ENCODE peak calls at places on chromosomes 5 and 9, in ten cellular contexts. One of them, this sample, is unnamed.

GRCh38 chr9:4435197-4435596 is 55.1 kb upstream of the SLC1A1 start:
- DNase-seq in nephron progenitor cell: no peak
- DNase-seq in mucosa of descending colon: no peak
- DNase-seq in endothelial cell: no peak
- DNase-seq in astrocyte of the spinal cord: no peak
- DNase-seq in heart right ventricle: no peak
- DNase-seq in fibroblast of mammary gland: peak; percentile 81
- DNase-seq in Panc1: no peak
- DNase-seq in mesothelial cell of epicardium: no peak
- DNase-seq in HCT116: no peak
- DNase-seq in this sample: no peak

GRCh38 chr9:71509054-71509453 is 259.3 kb downstream of the CEMIP2 start:
- DNase-seq in nephron progenitor cell: no peak
- DNase-seq in mucosa of descending colon: no peak
- DNase-seq in endothelial cell: no peak
- DNase-seq in astrocyte of the spinal cord: no peak
- DNase-seq in heart right ventricle: no peak
- DNase-seq in fibroblast of mammary gland: peak; percentile 15
- DNase-seq in Panc1: no peak
- DNase-seq in mesothelial cell of epicardium: no peak
- DNase-seq in HCT116: no peak
- DNase-seq in this sample: no peak

GRCh38 chr9:21404146-21404545 is 4.8 kb upstream of the IFNA8 start:
- DNase-seq in nephron progenitor cell: no peak
- DNase-seq in mucosa of descending colon: no peak
- DNase-seq in endothelial cell: no peak
- DNase-seq in astrocyte of the spinal cord: no peak
- DNase-seq in heart right ventricle: no peak
- DNase-seq in fibroblast of mammary gland: no peak
- DNase-seq in Panc1: no peak
- DNase-seq in mesothelial cell of epicardium: no peak
- DNase-seq in HCT116: no peak
- DNase-seq in this sample: no peak

GRCh38 chr5:40082313-40082712 is 597.4 kb upstream of the PTGER4 start:
- DNase-seq in nephron progenitor cell: no peak
- DNase-seq in mucosa of descending colon: no peak
- DNase-seq in endothelial cell: no peak
- DNase-seq in astrocyte of the spinal cord: no peak
- DNase-seq in heart right ventricle: no peak
- DNase-seq in fibroblast of mammary gland: no peak
- DNase-seq in Panc1: no peak
- DNase-seq in mesothelial cell of epicardium: no peak
- DNase-seq in HCT116: no peak
- DNase-seq in this sample: no peak

GRCh38 chr5:74404574-74405310 is 235.8 kb downstream of the ENC1 start:
- DNase-seq in nephron progenitor cell: no peak
- DNase-seq in mucosa of descending colon: no peak
- DNase-seq in endothelial cell: no peak
- DNase-seq in astrocyte of the spinal cord: no peak
- DNase-seq in heart right ventricle: no peak
- DNase-seq in fibroblast of mammary gland: no peak
- DNase-seq in Panc1: no peak
- DNase-seq in mesothelial cell of epicardium: no peak
- DNase-seq in HCT116: no peak
- DNase-seq in this sample: no peak

GRCh38 chr9:131623655-131624330 is 78.5 kb downstream of the PRRT1B start:
- DNase-seq in nephron progenitor cell: no peak
- DNase-seq in mucosa of descending colon: no peak
- DNase-seq in endothelial cell: no peak
- DNase-seq in astrocyte of the spinal cord: no peak
- DNase-seq in heart right ventricle: no peak
- DNase-seq in fibroblast of mammary gland: no peak
- DNase-seq in Panc1: no peak
- DNase-seq in mesothelial cell of epicardium: no peak
- DNase-seq in HCT116: no peak
- DNase-seq in this sample: no peak

GRCh38 chr9:101029300-101030021 is 934 bp downstream of the PLPPR1 start:
- DNase-seq in nephron progenitor cell: peak; percentile 22
- DNase-seq in mucosa of descending colon: peak; percentile 31
- DNase-seq in endothelial cell: no peak
- DNase-seq in astrocyte of the spinal cord: no peak
- DNase-seq in heart right ventricle: no peak
- DNase-seq in fibroblast of mammary gland: no peak
- DNase-seq in Panc1: no peak
- DNase-seq in mesothelial cell of epicardium: no peak
- DNase-seq in HCT116: no peak
- DNase-seq in this sample: no peak

GRCh38 chr5:123098767-123099513 is 9.9 kb downstream of the PRDM6 start:
- DNase-seq in nephron progenitor cell: no peak
- DNase-seq in mucosa of descending colon: no peak
- DNase-seq in endothelial cell: no peak
- DNase-seq in astrocyte of the spinal cord: no peak
- DNase-seq in heart right ventricle: no peak
- DNase-seq in fibroblast of mammary gland: peak; percentile 48
- DNase-seq in Panc1: no peak
- DNase-seq in mesothelial cell of epicardium: no peak
- DNase-seq in HCT116: no peak
- DNase-seq in this sample: no peak

GRCh38 chr9:132846918-132847515 is 31.1 kb downstream of the AK8 start:
- DNase-seq in nephron progenitor cell: no peak
- DNase-seq in mucosa of descending colon: no peak
- DNase-seq in endothelial cell: no peak
- DNase-seq in astrocyte of the spinal cord: no peak
- DNase-seq in heart right ventricle: no peak
- DNase-seq in fibroblast of mammary gland: no peak
- DNase-seq in Panc1: no peak
- DNase-seq in mesothelial cell of epicardium: no peak
- DNase-seq in HCT116: no peak
- DNase-seq in this sample: no peak

GRCh38 chr5:154860123-154860522 is 1.7 kb downstream of the CNOT8 start:
- DNase-seq in nephron progenitor cell: no peak
- DNase-seq in mucosa of descending colon: peak; percentile 62
- DNase-seq in endothelial cell: peak; percentile 10
- DNase-seq in astrocyte of the spinal cord: no peak
- DNase-seq in heart right ventricle: no peak
- DNase-seq in fibroblast of mammary gland: peak; percentile 63
- DNase-seq in Panc1: no peak
- DNase-seq in mesothelial cell of epicardium: no peak
- DNase-seq in HCT116: no peak
- DNase-seq in this sample: no peak

GRCh38 chr5:891837-892389 is 688 bp downstream of the BRD9 start:
- DNase-seq in nephron progenitor cell: peak; percentile 28
- DNase-seq in mucosa of descending colon: no peak
- DNase-seq in endothelial cell: peak; percentile 30
- DNase-seq in astrocyte of the spinal cord: peak; percentile 16
- DNase-seq in heart right ventricle: no peak
- DNase-seq in fibroblast of mammary gland: peak; percentile 8
- DNase-seq in Panc1: no peak
- DNase-seq in mesothelial cell of epicardium: no peak
- DNase-seq in HCT116: no peak
- DNase-seq in this sample: no peak

GRCh38 chr9:89686134-89686533 is 81.3 kb downstream of the GADD45G start:
- DNase-seq in nephron progenitor cell: no peak
- DNase-seq in mucosa of descending colon: no peak
- DNase-seq in endothelial cell: no peak
- DNase-seq in astrocyte of the spinal cord: no peak
- DNase-seq in heart right ventricle: no peak
- DNase-seq in fibroblast of mammary gland: no peak
- DNase-seq in Panc1: no peak
- DNase-seq in mesothelial cell of epicardium: no peak
- DNase-seq in HCT116: no peak
- DNase-seq in this sample: no peak

GRCh38 chr9:132238026-132238972 is 76.4 kb downstream of the NTNG2 start:
- DNase-seq in nephron progenitor cell: no peak
- DNase-seq in mucosa of descending colon: no peak
- DNase-seq in endothelial cell: no peak
- DNase-seq in astrocyte of the spinal cord: no peak
- DNase-seq in heart right ventricle: no peak
- DNase-seq in fibroblast of mammary gland: no peak
- DNase-seq in Panc1: no peak
- DNase-seq in mesothelial cell of epicardium: no peak
- DNase-seq in HCT116: no peak
- DNase-seq in this sample: no peak

GRCh38 chr9:113656771-113657670 is 193.5 kb downstream of the RGS3 start:
- DNase-seq in nephron progenitor cell: no peak
- DNase-seq in mucosa of descending colon: no peak
- DNase-seq in endothelial cell: no peak
- DNase-seq in astrocyte of the spinal cord: no peak
- DNase-seq in heart right ventricle: no peak
- DNase-seq in fibroblast of mammary gland: no peak
- DNase-seq in Panc1: no peak
- DNase-seq in mesothelial cell of epicardium: no peak
- DNase-seq in HCT116: no peak
- DNase-seq in this sample: no peak

GRCh38 chr9:113653746-113654604 is 190.4 kb downstream of the RGS3 start:
- DNase-seq in nephron progenitor cell: no peak
- DNase-seq in mucosa of descending colon: no peak
- DNase-seq in endothelial cell: no peak
- DNase-seq in astrocyte of the spinal cord: no peak
- DNase-seq in heart right ventricle: no peak
- DNase-seq in fibroblast of mammary gland: no peak
- DNase-seq in Panc1: no peak
- DNase-seq in mesothelial cell of epicardium: no peak
- DNase-seq in HCT116: no peak
- DNase-seq in this sample: no peak

GRCh38 chr9:113652355-113653152 is 189.0 kb downstream of the RGS3 start:
- DNase-seq in nephron progenitor cell: no peak
- DNase-seq in mucosa of descending colon: no peak
- DNase-seq in endothelial cell: no peak
- DNase-seq in astrocyte of the spinal cord: no peak
- DNase-seq in heart right ventricle: no peak
- DNase-seq in fibroblast of mammary gland: no peak
- DNase-seq in Panc1: no peak
- DNase-seq in mesothelial cell of epicardium: no peak
- DNase-seq in HCT116: no peak
- DNase-seq in this sample: no peak

GRCh38 chr9:113651896-113652295 is 188.4 kb downstream of the RGS3 start:
- DNase-seq in nephron progenitor cell: no peak
- DNase-seq in mucosa of descending colon: no peak
- DNase-seq in endothelial cell: no peak
- DNase-seq in astrocyte of the spinal cord: no peak
- DNase-seq in heart right ventricle: no peak
- DNase-seq in fibroblast of mammary gland: no peak
- DNase-seq in Panc1: no peak
- DNase-seq in mesothelial cell of epicardium: no peak
- DNase-seq in HCT116: no peak
- DNase-seq in this sample: no peak

DNA sequence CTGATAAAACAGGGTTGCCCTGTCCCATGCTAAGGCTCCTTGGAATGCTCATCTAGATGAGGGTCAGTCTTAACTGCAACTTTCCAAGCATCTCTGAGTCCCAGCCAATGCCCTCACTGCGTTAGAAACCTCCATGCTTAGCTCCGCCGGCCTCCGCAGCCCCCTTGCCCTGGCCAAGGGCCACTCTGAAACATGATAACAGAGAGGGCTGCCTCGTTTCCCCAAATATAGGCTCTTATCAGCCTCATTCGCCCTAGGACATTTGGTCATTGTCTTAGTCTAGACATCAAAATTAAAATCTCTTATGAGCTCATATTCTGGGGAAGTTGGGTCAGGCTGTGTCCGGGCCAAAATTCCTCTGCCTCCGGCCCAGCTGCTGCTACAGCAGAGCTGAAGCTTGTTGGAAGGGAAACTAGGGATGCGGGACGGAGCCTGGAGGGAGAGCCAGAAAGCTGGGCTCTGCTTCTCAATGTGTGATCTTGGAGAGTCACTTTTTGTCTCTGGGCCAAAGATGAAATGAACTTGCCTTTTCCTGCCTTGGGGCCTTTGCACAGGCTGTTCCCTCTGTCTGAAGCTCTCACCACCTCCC is 191.2 kb downstream of the RGS3 start:
- DNase-seq in nephron progenitor cell: no peak
- DNase-seq in mucosa of descending colon: no peak
- DNase-seq in endothelial cell: no peak
- DNase-seq in astrocyte of the spinal cord: no peak
- DNase-seq in heart right ventricle: peak; percentile 68
- DNase-seq in fibroblast of mammary gland: peak; percentile 50
- DNase-seq in Panc1: no peak
- DNase-seq in mesothelial cell of epicardium: no peak
- DNase-seq in HCT116: no peak
- DNase-seq in this sample: no peak
- TF ChIP-seq CTCF in nephron progenitor cell: no peak
- TF ChIP-seq CTCF in mucosa of descending colon: no peak
- TF ChIP-seq CTCF in endothelial cell: no peak
- TF ChIP-seq CTCF in astrocyte of the spinal cord: no peak
- TF ChIP-seq CTCF in heart right ventricle: no peak
- TF ChIP-seq CTCF in fibroblast of mammary gland: no peak
- TF ChIP-seq CTCF in Panc1: no peak
- TF ChIP-seq CTCF in mesothelial cell of epicardium: no peak
- TF ChIP-seq CTCF in HCT116: no peak
- TF ChIP-seq CTCF in this sample: no peak

DNA sequence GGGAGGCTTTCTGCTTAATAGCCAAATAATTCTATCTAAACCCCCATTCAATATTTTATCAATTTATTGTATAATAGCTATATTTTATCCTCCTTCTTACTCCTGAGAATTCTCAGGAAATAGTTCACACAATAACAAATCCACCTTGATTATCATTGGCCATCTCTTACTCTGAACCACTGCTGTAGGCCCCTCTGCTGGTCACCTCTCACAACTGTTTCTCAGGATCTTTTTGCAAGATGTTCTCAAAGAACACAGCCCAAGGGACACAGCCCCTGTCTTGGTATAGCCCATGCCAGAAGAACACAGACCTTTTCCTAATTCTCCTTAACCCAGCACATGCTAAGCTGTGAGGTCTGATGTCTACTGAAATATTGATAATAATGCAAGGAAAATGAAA is 74.9 kb upstream of the HTR4 start:
- DNase-seq in nephron progenitor cell: no peak
- DNase-seq in mucosa of descending colon: no peak
- DNase-seq in endothelial cell: no peak
- DNase-seq in astrocyte of the spinal cord: no peak
- DNase-seq in heart right ventricle: no peak
- DNase-seq in fibroblast of mammary gland: no peak
- DNase-seq in Panc1: no peak
- DNase-seq in mesothelial cell of epicardium: no peak
- DNase-seq in HCT116: no peak
- DNase-seq in this sample: no peak
- TF ChIP-seq CTCF in nephron progenitor cell: no peak
- TF ChIP-seq CTCF in mucosa of descending colon: no peak
- TF ChIP-seq CTCF in endothelial cell: no peak
- TF ChIP-seq CTCF in astrocyte of the spinal cord: peak; percentile 20
- TF ChIP-seq CTCF in heart right ventricle: no peak
- TF ChIP-seq CTCF in fibroblast of mammary gland: no peak
- TF ChIP-seq CTCF in Panc1: peak; percentile 38
- TF ChIP-seq CTCF in mesothelial cell of epicardium: peak; percentile 24
- TF ChIP-seq CTCF in HCT116: peak; percentile 45
- TF ChIP-seq CTCF in this sample: no peak

GRCh38 chr5:149829954-149830353 is 99.8 kb downstream of the PPARGC1B start:
- DNase-seq in nephron progenitor cell: no peak
- DNase-seq in mucosa of descending colon: no peak
- DNase-seq in endothelial cell: no peak
- DNase-seq in astrocyte of the spinal cord: no peak
- DNase-seq in heart right ventricle: no peak
- DNase-seq in fibroblast of mammary gland: peak; percentile 22
- DNase-seq in Panc1: no peak
- DNase-seq in mesothelial cell of epicardium: no peak
- DNase-seq in HCT116: no peak
- DNase-seq in this sample: no peak
- TF ChIP-seq CTCF in nephron progenitor cell: peak; percentile 21
- TF ChIP-seq CTCF in mucosa of descending colon: no peak
- TF ChIP-seq CTCF in endothelial cell: no peak
- TF ChIP-seq CTCF in astrocyte of the spinal cord: peak; percentile 14
- TF ChIP-seq CTCF in heart right ventricle: no peak
- TF ChIP-seq CTCF in fibroblast of mammary gland: peak; percentile 33
- TF ChIP-seq CTCF in Panc1: peak; percentile 33
- TF ChIP-seq CTCF in mesothelial cell of epicardium: no peak
- TF ChIP-seq CTCF in HCT116: peak; percentile 21
- TF ChIP-seq CTCF in this sample: no peak

GRCh38 chr9:120526493-120526892 is 53.5 kb downstream of the CDK5RAP2 start:
- DNase-seq in nephron progenitor cell: no peak
- DNase-seq in mucosa of descending colon: no peak
- DNase-seq in endothelial cell: no peak
- DNase-seq in astrocyte of the spinal cord: no peak
- DNase-seq in heart right ventricle: no peak
- DNase-seq in fibroblast of mammary gland: no peak
- DNase-seq in Panc1: no peak
- DNase-seq in mesothelial cell of epicardium: no peak
- DNase-seq in HCT116: no peak
- DNase-seq in this sample: no peak
- TF ChIP-seq CTCF in nephron progenitor cell: no peak
- TF ChIP-seq CTCF in mucosa of descending colon: no peak
- TF ChIP-seq CTCF in endothelial cell: no peak
- TF ChIP-seq CTCF in astrocyte of the spinal cord: no peak
- TF ChIP-seq CTCF in heart right ventricle: no peak
- TF ChIP-seq CTCF in fibroblast of mammary gland: no peak
- TF ChIP-seq CTCF in Panc1: no peak
- TF ChIP-seq CTCF in mesothelial cell of epicardium: no peak
- TF ChIP-seq CTCF in HCT116: no peak
- TF ChIP-seq CTCF in this sample: no peak